ENCODE peak calls at places on chromosomes 4 and X, in five cellular contexts. P, L, U, D and I are unnamed samples.

GRCh38 chr4:78558421-78558820 is 6.9 kb downstream of the ANXA3 start:
- DNase-seq in P (no peak), L (no peak), U (no peak), D (no peak), I (no peak)

GRCh38 chr4:152224223-152224622 is 311.7 kb downstream of the FBXW7 start:
- DNase-seq in P (no peak), L (no peak), U (no peak), D (no peak), I (no peak)

GRCh38 chrX:48937065-48937907 is 18.5 kb upstream of the PIM2 start:
- DNase-seq in P (peak; percentile 79), L (no peak), U (no peak), D (no peak), I (peak; percentile 49)

GRCh38 chr4:72468904-72469502 is 100.0 kb downstream of the ADAMTS3 start:
- DNase-seq in P (no peak), L (peak; percentile 17), U (no peak), D (no peak), I (no peak)

GRCh38 chr4:107709916-107710315 is 10.1 kb downstream of the PAPSS1 start:
- DNase-seq in P (no peak), L (no peak), U (no peak), D (no peak), I (no peak)

GRCh38 chr4:160373911-160374310 is 1271.0 kb downstream of the RAPGEF2 start:
- DNase-seq in P (no peak), L (no peak), U (no peak), D (no peak), I (no peak)

GRCh38 chr4:71130827-71131603 is 137.6 kb downstream of the DCK start:
- DNase-seq in P (no peak), L (no peak), U (no peak), D (no peak), I (no peak)

GRCh38 chr4:38993683-38994082 is 38.5 kb downstream of the TMEM156 start:
- DNase-seq in P (no peak), L (peak; percentile 45), U (no peak), D (no peak), I (no peak)

GRCh38 chr4:8174970-8175369 is 16.4 kb upstream of the ABLIM2 start:
- DNase-seq in P (no peak), L (no peak), U (no peak), D (no peak), I (no peak)

GRCh38 chrX:121761845-121762244 is 714.4 kb downstream of the GLUD2 start:
- DNase-seq in P (no peak), L (no peak), U (no peak), D (no peak), I (no peak)

GRCh38 chr4:32569844-32570243 is 1849.7 kb downstream of the PCDH7 start:
- DNase-seq in P (peak; percentile 45), L (no peak), U (no peak), D (no peak), I (no peak)

GRCh38 chr4:82493721-82494425 is 63.5 kb downstream of the ENOPH1 start:
- DNase-seq in P (no peak), L (no peak), U (no peak), D (no peak), I (no peak)

GRCh38 chr4:8356856-8357255 is 83.7 kb downstream of the ACOX3 start:
- DNase-seq in P (no peak), L (no peak), U (no peak), D (no peak), I (no peak)

GRCh38 chrX:154370300-154370881 is 4.0 kb downstream of the FLNA start:
- DNase-seq in P (no peak), L (no peak), U (no peak), D (peak; percentile 61), I (no peak)

GRCh38 chrX:131366387-131366786 is 77.3 kb upstream of the IGSF1 start:
- DNase-seq in P (no peak), L (peak; percentile 27), U (no peak), D (no peak), I (no peak)

GRCh38 chrX:2502668-2503519 is 2.1 kb upstream of the DHRSX start:
- DNase-seq in P (no peak), L (no peak), U (no peak), D (no peak), I (no peak)

GRCh38 chr4:77959566-77960338 is 97.1 kb downstream of the MRPL1 start:
- DNase-seq in P (peak; percentile 12), L (peak; percentile 63), U (no peak), D (peak; percentile 37), I (no peak)

DNA sequence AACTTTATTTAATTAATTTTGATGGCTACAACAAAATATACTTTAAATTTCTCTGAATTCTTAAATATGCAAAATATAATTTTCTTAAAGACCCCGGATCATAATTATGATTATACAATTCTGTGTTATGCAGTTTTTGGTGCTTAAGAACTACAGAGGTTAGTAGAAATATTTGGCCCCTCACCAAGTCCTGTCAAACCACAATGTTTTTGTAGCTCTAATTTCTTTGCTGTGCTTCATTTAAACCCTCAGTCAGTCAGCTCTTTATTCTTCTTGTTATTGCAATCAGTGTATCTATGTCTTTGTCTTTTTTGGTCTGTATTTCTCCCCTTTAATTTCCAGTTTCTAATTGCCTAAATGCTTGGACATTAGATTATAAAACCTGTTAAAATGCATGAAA is 186.1 kb downstream of the CAMK2D start:
- DNase-seq in P (no peak), L (no peak), U (no peak), D (no peak), I (no peak)
- TF ChIP-seq TAF1 in P (no peak), L (no peak), U (no peak), D (no peak), I (no peak)

DNA sequence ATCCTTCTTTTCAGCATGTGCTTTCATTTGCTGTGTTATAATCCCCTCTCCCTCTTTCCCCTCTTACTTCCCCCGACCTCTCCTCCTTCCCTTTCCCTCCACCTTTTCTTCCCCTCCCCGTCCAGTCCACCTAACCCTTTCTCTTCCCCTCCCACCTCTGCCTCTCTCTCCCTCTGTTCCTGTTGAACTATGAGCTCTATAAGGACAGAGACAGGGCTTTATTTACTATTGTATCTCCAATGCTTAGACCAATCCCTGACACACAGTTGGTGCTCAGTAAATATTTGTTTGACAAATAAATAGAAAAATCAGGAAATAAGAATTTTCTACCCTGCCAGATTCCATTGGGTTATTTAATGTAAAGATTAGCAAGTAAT is 60.8 kb downstream of the EGF start:
- DNase-seq in P (no peak), L (peak; percentile 74), U (no peak), D (no peak), I (no peak)
- TF ChIP-seq TAF1 in P (no peak), L (no peak), U (no peak), D (no peak), I (no peak)

GRCh38 chr4:42965326-42965725 is 72.8 kb downstream of the GRXCR1 start:
- DNase-seq in P (no peak), L (no peak), U (no peak), D (peak; percentile 12), I (no peak)
- TF ChIP-seq TAF1 in P (no peak), L (no peak), U (no peak), D (no peak), I (no peak)

GRCh38 chr4:149409186-149410056 is 406.2 kb downstream of the IQCM start:
- DNase-seq in P (no peak), L (no peak), U (no peak), D (no peak), I (no peak)
- TF ChIP-seq TAF1 in P (no peak), L (no peak), U (no peak), D (no peak), I (no peak)

DNA sequence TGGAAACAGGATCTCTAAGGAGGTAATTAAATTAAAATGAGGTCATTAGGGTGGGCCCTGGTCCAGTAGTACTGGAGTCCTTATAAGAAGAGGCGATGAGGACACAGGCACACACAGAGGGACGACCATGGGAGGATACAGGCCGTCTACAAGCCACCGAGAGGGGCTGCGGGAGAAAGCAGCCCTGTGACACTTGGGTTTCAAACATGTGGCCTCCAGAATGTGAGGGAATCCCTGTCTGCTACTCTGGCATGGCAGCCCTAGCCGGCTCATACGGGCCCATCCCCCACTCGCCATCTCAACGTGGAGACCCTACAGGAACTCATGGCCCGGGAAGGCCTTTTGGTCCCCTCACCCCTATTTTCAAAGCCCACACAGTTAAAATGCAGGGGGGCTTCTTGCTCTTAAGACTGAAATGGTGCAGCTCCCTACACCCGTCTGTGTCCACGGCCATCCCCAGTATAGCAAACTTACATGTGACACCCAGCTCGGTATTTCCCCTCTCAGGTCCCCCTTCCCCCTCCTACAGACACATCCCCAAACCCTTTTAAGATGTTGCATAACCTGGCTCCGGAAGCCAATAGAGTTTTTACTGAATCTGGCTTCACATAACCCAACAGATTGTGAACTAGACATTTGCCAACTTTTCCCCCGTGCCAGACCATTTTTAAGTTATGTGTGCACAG is 124.1 kb upstream of the TBL1X start:
- DNase-seq in P (peak; percentile 5), L (no peak), U (no peak), D (peak; percentile 12), I (no peak)
- TF ChIP-seq TAF1 in P (no peak), L (no peak), U (no peak), D (no peak), I (no peak)

DNA sequence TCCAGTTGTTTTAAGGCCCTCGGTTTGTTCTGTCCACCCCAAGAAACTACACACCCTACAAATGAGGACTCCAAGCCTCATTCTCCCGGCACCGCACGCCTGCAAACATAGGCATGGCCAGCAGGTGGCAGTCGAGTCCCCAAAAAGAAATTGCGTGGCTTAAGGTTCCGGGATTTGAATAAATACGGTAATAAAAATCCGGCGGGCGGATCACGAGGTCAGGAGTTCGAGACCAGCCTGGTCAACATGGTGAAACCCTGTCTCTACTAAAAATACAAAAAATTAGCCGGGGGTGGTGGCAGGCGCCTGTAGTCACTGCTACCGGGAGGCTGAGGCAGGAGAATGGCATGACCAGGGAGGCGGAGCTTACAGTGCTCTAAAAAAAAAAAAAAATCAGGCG is 21.8 kb upstream of the CSF2RA start:
- DNase-seq in P (peak; percentile 57), L (peak; percentile 50), U (peak; percentile 57), D (peak; percentile 44), I (peak; percentile 48)
- TF ChIP-seq TAF1 in P (no peak), L (no peak), U (no peak), D (no peak), I (no peak)

DNA sequence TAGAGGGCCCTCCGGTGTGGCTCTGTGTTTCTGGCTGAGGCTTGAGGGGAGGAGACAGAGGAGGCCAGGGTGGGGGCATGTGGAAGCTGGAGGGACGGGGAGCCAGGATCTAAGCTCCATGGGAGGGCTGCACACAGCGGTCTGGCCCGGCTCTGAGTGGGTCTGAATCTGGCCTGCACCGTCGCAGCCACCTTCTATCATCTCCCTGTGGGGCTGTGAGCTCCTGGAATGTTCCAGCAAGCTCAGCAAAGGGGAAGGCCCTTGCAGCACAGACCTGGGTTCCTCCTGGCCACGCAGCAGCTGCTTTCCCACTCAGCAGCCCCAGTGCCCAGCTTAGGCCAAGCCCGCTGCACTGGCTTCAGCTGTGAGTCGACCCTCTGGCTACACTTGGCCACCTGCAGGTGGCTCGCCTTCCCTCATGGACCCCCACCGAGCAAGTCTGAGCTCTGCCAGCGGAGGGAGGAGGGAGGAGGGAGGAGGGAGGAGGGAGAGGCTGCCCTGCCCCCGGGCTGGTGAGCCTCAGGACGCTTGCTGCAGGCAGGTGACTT is 5.3 kb downstream of the NKX1-1 start:
- DNase-seq in P (no peak), L (no peak), U (peak; percentile 16), D (peak; percentile 30), I (peak; percentile 14)
- TF ChIP-seq TAF1 in P (no peak), L (no peak), U (no peak), D (no peak), I (no peak)

GRCh38 chr4:183504930-183505555 is at the start of gene ING2:
- DNase-seq in P (no peak), L (peak; percentile 18), U (peak; percentile 61), D (peak; percentile 89), I (peak; percentile 59)
- TF ChIP-seq TAF1 in P (no peak), L (no peak), U (no peak), D (no peak), I (no peak)